ENCODE peak calls at places on chromosomes 2 and 18, in ten cellular contexts. U is heart right ventricle; X is hepatocyte; G is psoas muscle; E is ovary; C is IMR-90; S is neuronal stem cell; B is lower lobe of right lung; H is CD8-positive, alpha-beta T cell; W is cardiac muscle cell. F is an unnamed sample. For H3K4me1, the result is how much of the 10 kb centered on the place peaks cover.

GRCh38 chr2:54558188-54558975 is 102.3 kb downstream of the SPTBN1 start:
- DNase-seq in U (peak), X (peak), G (peak), E (peak), C (peak), S (peak), B (peak), H (peak), W (peak), F (peak)

GRCh38 chr18:33355756-33356155 is 84.8 kb downstream of the CCDC178 start:
- DNase-seq in U (no peak), X (no peak), G (no peak), E (no peak), C (no peak), S (no peak), B (no peak), H (no peak), W (no peak), F (no peak)

GRCh38 chr2:219356834-219357233 is 24.3 kb upstream of the RESP18 start:
- DNase-seq in U (no peak), X (no peak), G (no peak), E (no peak), C (no peak), S (no peak), B (no peak), H (no peak), W (no peak), F (no peak)

GRCh38 chr2:241314181-241314932 is 1.1 kb downstream of the HDLBP start:
- DNase-seq in U (no peak), X (no peak), G (no peak), E (no peak), C (peak), S (no peak), B (no peak), H (no peak), W (no peak), F (no peak)

GRCh38 chr18:9100796-9101195 is 1.7 kb upstream of the NDUFV2 start:
- DNase-seq in U (no peak), X (no peak), G (no peak), E (no peak), C (no peak), S (no peak), B (no peak), H (no peak), W (no peak), F (no peak)

GRCh38 chr18:75456277-75456676 is 28.8 kb upstream of the SMIM21 start:
- DNase-seq in U (no peak), X (peak), G (no peak), E (peak), C (no peak), S (no peak), B (no peak), H (no peak), W (no peak), F (no peak)

GRCh38 chr2:231037731-231038482 is 584 bp downstream of the C2orf72 start:
- DNase-seq in U (no peak), X (peak), G (no peak), E (no peak), C (no peak), S (no peak), B (no peak), H (no peak), W (peak), F (no peak)

GRCh38 chr2:181461056-181461630 is 4.0 kb downstream of the ITGA4 start:
- DNase-seq in U (no peak), X (no peak), G (no peak), E (no peak), C (no peak), S (no peak), B (no peak), H (no peak), W (no peak), F (no peak)

GRCh38 chr2:47918043-47918442 is 11.7 kb upstream of the FBXO11 start:
- DNase-seq in U (no peak), X (no peak), G (no peak), E (no peak), C (no peak), S (no peak), B (no peak), H (no peak), W (no peak), F (no peak)

GRCh38 chr2:180979086-180979934 is 1.1 kb upstream of the UBE2E3 start:
- DNase-seq in U (no peak), X (peak), G (no peak), E (peak), C (peak), S (peak), B (no peak), H (no peak), W (peak), F (no peak)

GRCh38 chr2:190355968-190356657 is 12.7 kb downstream of the INPP1 start:
- DNase-seq in U (no peak), X (no peak), G (no peak), E (no peak), C (no peak), S (no peak), B (no peak), H (no peak), W (no peak), F (no peak)

GRCh38 chr2:71426721-71427120 is 26.6 kb upstream of the DYSF start:
- DNase-seq in U (no peak), X (no peak), G (no peak), E (no peak), C (no peak), S (no peak), B (no peak), H (no peak), W (no peak), F (no peak)

GRCh38 chr18:46356278-46357033 is 252.3 kb downstream of the HAUS1 start:
- DNase-seq in U (no peak), X (no peak), G (no peak), E (no peak), C (no peak), S (no peak), B (no peak), H (no peak), W (peak), F (no peak)

GRCh38 chr2:46548521-46549144 is 69.3 kb downstream of the TMEM247 start:
- DNase-seq in U (no peak), X (no peak), G (no peak), E (no peak), C (no peak), S (no peak), B (no peak), H (no peak), W (no peak), F (no peak)

GRCh38 chr2:40282428-40282827 is 169.5 kb downstream of the SLC8A1 start:
- DNase-seq in U (no peak), X (no peak), G (no peak), E (no peak), C (peak), S (no peak), B (no peak), H (no peak), W (no peak), F (peak)

GRCh38 chr2:121253674-121254240 is 31.2 kb downstream of the TFCP2L1 start:
- DNase-seq in U (no peak), X (peak), G (no peak), E (no peak), C (no peak), S (no peak), B (no peak), H (no peak), W (no peak), F (no peak)

GRCh38 chr2:178905266-178905665 is 98.0 kb upstream of the TTN start:
- DNase-seq in U (no peak), X (no peak), G (no peak), E (no peak), C (no peak), S (no peak), B (no peak), H (no peak), W (no peak), F (no peak)

GRCh38 chr2:9286553-9287399 is 80.2 kb downstream of the ASAP2 start:
- DNase-seq in U (no peak), X (no peak), G (no peak), E (no peak), C (peak), S (no peak), B (no peak), H (no peak), W (no peak), F (no peak)

GRCh38 chr2:212226114-212226513 is 312.5 kb downstream of the ERBB4 start:
- DNase-seq in U (no peak), X (no peak), G (no peak), E (no peak), C (no peak), S (no peak), B (no peak), H (no peak), W (no peak), F (no peak)

GRCh38 chr2:191677646-191678436 is at the start of gene NABP1:
- DNase-seq in U (peak), X (peak), G (peak), E (peak), C (peak), S (peak), B (peak), H (peak), W (peak), F (peak)

GRCh38 chr2:205563646-205564045 is 118.7 kb upstream of the NRP2 start:
- DNase-seq in U (peak), X (no peak), G (peak), E (no peak), C (no peak), S (no peak), B (peak), H (no peak), W (peak), F (no peak)

GRCh38 chr2:169933124-169933711 is 106.0 kb downstream of the UBR3 start:
- DNase-seq in U (no peak), X (peak), G (no peak), E (no peak), C (peak), S (no peak), B (no peak), H (no peak), W (peak), F (no peak)

GRCh38 chr18:6917082-6917481 is 187.6 kb downstream of the ARHGAP28 start:
- DNase-seq in U (no peak), X (no peak), G (no peak), E (no peak), C (peak), S (no peak), B (no peak), H (no peak), W (no peak), F (no peak)

GRCh38 chr18:74654637-74655036 is 57.0 kb downstream of the ZNF407 start:
- DNase-seq in U (no peak), X (no peak), G (no peak), E (no peak), C (peak), S (no peak), B (no peak), H (no peak), W (no peak), F (no peak)

GRCh38 chr2:150876201-150877085 is 385.2 kb downstream of the RBM43 start:
- DNase-seq in U (no peak), X (no peak), G (no peak), E (no peak), C (peak), S (no peak), B (no peak), H (no peak), W (peak), F (no peak)

GRCh38 chr2:11161747-11162146 is 6.5 kb downstream of the SLC66A3 start:
- DNase-seq in U (no peak), X (no peak), G (no peak), E (no peak), C (no peak), S (no peak), B (no peak), H (no peak), W (no peak), F (no peak)

GRCh38 chr2:11160256-11160655 is 5.0 kb downstream of the SLC66A3 start:
- DNase-seq in U (no peak), X (no peak), G (no peak), E (no peak), C (no peak), S (no peak), B (no peak), H (no peak), W (no peak), F (no peak)

GRCh38 chr2:11160731-11161455 is 5.6 kb downstream of the SLC66A3 start:
- DNase-seq in U (no peak), X (no peak), G (no peak), E (no peak), C (no peak), S (no peak), B (no peak), H (no peak), W (no peak), F (no peak)

GRCh38 chr2:11166476-11166875 is 11.2 kb downstream of the SLC66A3 start:
- DNase-seq in U (no peak), X (no peak), G (no peak), E (no peak), C (no peak), S (no peak), B (no peak), H (no peak), W (no peak), F (no peak)

GRCh38 chr2:11163439-11164317 is 8.4 kb downstream of the SLC66A3 start:
- DNase-seq in U (no peak), X (no peak), G (no peak), E (no peak), C (no peak), S (no peak), B (no peak), H (no peak), W (no peak), F (no peak)
- H3K4me1 ChIP-seq in U (under half), X (under half), G (under half), E (under half), C (under half), S (under half), B (under half), H (under half), W (under half), F (under half)

DNA sequence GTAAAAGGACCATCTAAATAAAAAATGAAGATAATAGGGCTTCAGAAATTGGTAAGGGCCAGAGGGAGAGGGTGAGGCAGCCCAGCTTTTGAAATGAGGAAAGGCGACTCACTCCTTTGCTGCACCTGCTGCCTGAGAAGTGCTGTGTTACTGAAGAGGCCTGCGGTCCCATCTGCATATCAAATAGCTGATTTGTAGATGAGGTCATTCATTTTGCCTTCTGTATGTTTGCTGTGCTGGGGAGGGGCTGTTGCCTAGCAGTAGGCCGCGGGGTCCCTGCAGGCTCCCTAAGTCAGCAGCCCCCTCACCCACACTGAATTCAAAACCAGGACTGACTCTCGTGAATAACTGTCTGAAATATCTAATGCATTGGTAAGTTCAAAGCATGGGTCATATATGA is 377.2 kb downstream of the SOX11 start:
- DNase-seq in U (no peak), X (no peak), G (no peak), E (no peak), C (peak), S (no peak), B (no peak), H (no peak), W (no peak), F (no peak)
- H3K4me3 ChIP-seq in U (no peak), X (no peak), G (no peak), E (no peak), C (no peak), S (no peak), B (no peak), H (no peak), W (no peak), F (no peak)

GRCh38 chr2:101829018-101829396 is 131.5 kb downstream of the MAP4K4 start:
- DNase-seq in U (no peak), X (no peak), G (no peak), E (no peak), C (no peak), S (no peak), B (no peak), H (no peak), W (no peak), F (no peak)
- H3K4me1 ChIP-seq in U (half or more), X (under half), G (under half), E (under half), C (under half), S (under half), B (under half), H (half or more), W (under half), F (under half)

GRCh38 chr18:26459884-26460283 is 88.5 kb downstream of the KCTD1 start:
- DNase-seq in U (no peak), X (no peak), G (no peak), E (no peak), C (no peak), S (no peak), B (no peak), H (no peak), W (no peak), F (no peak)
- H3K4me3 ChIP-seq in U (no peak), X (no peak), G (no peak), E (no peak), C (no peak), S (no peak), B (no peak), H (no peak), W (no peak), F (no peak)

DNA sequence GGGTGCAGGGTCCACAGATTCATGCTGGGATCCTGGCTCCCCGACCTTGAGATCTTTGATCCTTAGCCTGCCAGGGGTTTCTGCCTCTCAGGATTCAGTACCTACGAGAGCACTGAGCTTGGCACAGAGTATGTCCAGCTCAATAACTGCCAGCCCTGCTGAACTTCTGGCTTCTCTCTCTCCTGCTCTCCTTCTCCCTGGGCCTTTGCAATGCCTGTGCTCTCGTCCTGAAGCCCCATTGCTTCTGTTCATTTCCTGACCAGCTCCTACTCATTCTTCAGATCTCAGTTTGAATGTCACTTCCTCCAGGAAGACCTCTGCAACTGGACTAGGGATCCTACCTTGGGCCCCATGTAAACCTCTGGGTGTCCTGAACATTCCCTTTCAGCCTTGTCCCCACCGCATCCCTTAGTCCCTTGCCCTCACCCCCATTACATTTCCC is 113.8 kb upstream of the HAAO start:
- DNase-seq in U (no peak), X (no peak), G (no peak), E (no peak), C (no peak), S (no peak), B (no peak), H (no peak), W (no peak), F (no peak)
- H3K4me1 ChIP-seq in U (half or more), X (under half), G (under half), E (under half), C (under half), S (under half), B (half or more), H (under half), W (under half), F (under half)

DNA sequence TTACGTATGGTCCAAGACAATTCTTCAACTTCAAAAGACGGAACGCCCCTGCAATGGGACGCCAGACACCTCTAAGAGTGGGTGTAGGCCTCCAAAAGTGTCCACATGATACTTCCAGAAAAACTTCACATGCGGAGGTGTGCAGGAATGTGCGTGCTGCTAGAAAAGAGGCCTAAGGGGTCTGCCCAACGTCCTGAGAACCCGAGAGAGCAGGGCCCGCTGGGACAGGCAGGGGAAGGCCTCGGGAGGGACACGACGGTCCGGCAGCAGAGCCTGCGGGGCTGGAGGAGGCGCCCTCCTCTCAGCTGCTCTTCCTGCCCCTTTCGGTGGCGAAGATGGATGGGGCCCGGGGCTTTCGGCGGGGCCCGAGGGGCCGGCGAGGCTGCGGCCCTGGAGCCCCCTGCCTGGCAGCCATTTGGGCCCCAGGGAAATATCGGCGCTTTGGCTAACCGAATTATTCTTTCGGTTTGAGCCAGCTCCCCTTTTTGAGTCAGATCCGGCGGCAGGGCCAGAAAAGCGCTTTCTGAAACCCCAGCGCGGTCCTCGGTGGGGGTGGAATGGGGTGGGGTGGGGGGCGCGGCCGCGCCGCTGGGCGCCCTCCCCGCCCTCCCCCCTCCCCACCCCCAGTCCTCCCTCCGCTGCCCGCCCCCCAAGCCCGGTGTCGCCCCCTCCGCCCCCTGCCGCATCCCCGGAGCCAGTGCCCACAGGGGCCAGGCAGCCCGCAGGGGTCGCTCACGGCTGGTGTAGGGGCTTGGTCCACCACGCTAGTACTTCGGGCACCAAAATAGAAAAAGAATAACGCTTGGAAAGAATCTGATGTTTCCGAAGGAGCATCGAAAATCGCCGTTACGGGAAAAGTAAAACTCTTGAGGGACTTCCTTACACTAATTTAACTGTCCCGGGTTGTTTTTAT is 9.2 kb upstream of the ARID5A start:
- DNase-seq in U (peak), X (peak), G (peak), E (peak), C (peak), S (peak), B (no peak), H (no peak), W (peak), F (peak)
- H3K4me3 ChIP-seq in U (peak), X (peak), G (peak), E (peak), C (peak), S (no peak), B (peak), H (peak), W (peak), F (peak)

GRCh38 chr18:13615432-13615861 is 110.9 kb downstream of the FAM210A start:
- DNase-seq in U (no peak), X (no peak), G (no peak), E (no peak), C (no peak), S (no peak), B (no peak), H (no peak), W (no peak), F (no peak)
- H3K4me1 ChIP-seq in U (half or more), X (under half), G (under half), E (under half), C (under half), S (under half), B (under half), H (half or more), W (under half), F (under half)

GRCh38 chr2:235614900-235615712 is 121.3 kb downstream of the AGAP1 start:
- DNase-seq in U (peak), X (no peak), G (peak), E (peak), C (peak), S (no peak), B (no peak), H (no peak), W (no peak), F (peak)
- H3K4me3 ChIP-seq in U (no peak), X (no peak), G (no peak), E (no peak), C (no peak), S (no peak), B (no peak), H (no peak), W (no peak), F (no peak)